ENCODE peak calls at places on chromosomes 11 and 22, in nine cellular contexts. One of them, this sample, is unnamed.

GRCh38 chr11:79616392-79616831 is 175.6 kb upstream of the TENM4 start:
- DNase-seq in uterus: no peak
- DNase-seq in germinal center: no peak
- DNase-seq in aorta: no peak
- DNase-seq in NCI-H82: no peak
- DNase-seq in NCI-H345: no peak
- DNase-seq in T-helper 1 cell: no peak
- DNase-seq in stimulated activated effector memory CD8-positive, alpha-beta T cell treated with anti-CD3 and anti-CD28 coated beads, Interleukin-12 subunit alpha, Interleukin-12 subunit beta, amount 100 ng/mL, for 72 hours: no peak
- DNase-seq in retina: no peak
- DNase-seq in this sample: no peak

GRCh38 chr11:46055371-46055770 is 65.9 kb downstream of the PHF21A start:
- DNase-seq in uterus: no peak
- DNase-seq in germinal center: no peak
- DNase-seq in aorta: no peak
- DNase-seq in NCI-H82: no peak
- DNase-seq in NCI-H345: no peak
- DNase-seq in T-helper 1 cell: no peak
- DNase-seq in stimulated activated effector memory CD8-positive, alpha-beta T cell treated with anti-CD3 and anti-CD28 coated beads, Interleukin-12 subunit alpha, Interleukin-12 subunit beta, amount 100 ng/mL, for 72 hours: no peak
- DNase-seq in retina: no peak
- DNase-seq in this sample: no peak

GRCh38 chr11:109424893-109425292 is 2.9 kb downstream of the C11orf87 start:
- DNase-seq in uterus: no peak
- DNase-seq in germinal center: no peak
- DNase-seq in aorta: no peak
- DNase-seq in NCI-H82: no peak
- DNase-seq in NCI-H345: no peak
- DNase-seq in T-helper 1 cell: no peak
- DNase-seq in stimulated activated effector memory CD8-positive, alpha-beta T cell treated with anti-CD3 and anti-CD28 coated beads, Interleukin-12 subunit alpha, Interleukin-12 subunit beta, amount 100 ng/mL, for 72 hours: no peak
- DNase-seq in retina: peak; percentile 9
- DNase-seq in this sample: no peak

GRCh38 chr11:15883349-15883961 is 472.9 kb downstream of the SOX6 start:
- DNase-seq in uterus: no peak
- DNase-seq in germinal center: no peak
- DNase-seq in aorta: no peak
- DNase-seq in NCI-H82: no peak
- DNase-seq in NCI-H345: no peak
- DNase-seq in T-helper 1 cell: no peak
- DNase-seq in stimulated activated effector memory CD8-positive, alpha-beta T cell treated with anti-CD3 and anti-CD28 coated beads, Interleukin-12 subunit alpha, Interleukin-12 subunit beta, amount 100 ng/mL, for 72 hours: no peak
- DNase-seq in retina: no peak
- DNase-seq in this sample: no peak

GRCh38 chr11:1242289-1242688 is 19.4 kb downstream of the MUC5B start:
- DNase-seq in uterus: no peak
- DNase-seq in germinal center: no peak
- DNase-seq in aorta: no peak
- DNase-seq in NCI-H82: no peak
- DNase-seq in NCI-H345: no peak
- DNase-seq in T-helper 1 cell: no peak
- DNase-seq in stimulated activated effector memory CD8-positive, alpha-beta T cell treated with anti-CD3 and anti-CD28 coated beads, Interleukin-12 subunit alpha, Interleukin-12 subunit beta, amount 100 ng/mL, for 72 hours: no peak
- DNase-seq in retina: no peak
- DNase-seq in this sample: no peak

GRCh38 chr11:116733959-116734517 is 38.7 kb downstream of the BUD13 start:
- DNase-seq in uterus: no peak
- DNase-seq in germinal center: no peak
- DNase-seq in aorta: no peak
- DNase-seq in NCI-H82: no peak
- DNase-seq in NCI-H345: no peak
- DNase-seq in T-helper 1 cell: no peak
- DNase-seq in stimulated activated effector memory CD8-positive, alpha-beta T cell treated with anti-CD3 and anti-CD28 coated beads, Interleukin-12 subunit alpha, Interleukin-12 subunit beta, amount 100 ng/mL, for 72 hours: no peak
- DNase-seq in retina: no peak
- DNase-seq in this sample: no peak

GRCh38 chr11:113034591-113034990 is 73.4 kb downstream of the NCAM1 start:
- DNase-seq in uterus: no peak
- DNase-seq in germinal center: no peak
- DNase-seq in aorta: no peak
- DNase-seq in NCI-H82: no peak
- DNase-seq in NCI-H345: no peak
- DNase-seq in T-helper 1 cell: no peak
- DNase-seq in stimulated activated effector memory CD8-positive, alpha-beta T cell treated with anti-CD3 and anti-CD28 coated beads, Interleukin-12 subunit alpha, Interleukin-12 subunit beta, amount 100 ng/mL, for 72 hours: no peak
- DNase-seq in retina: no peak
- DNase-seq in this sample: no peak

GRCh38 chr11:134610116-134610910 is 198.3 kb upstream of the B3GAT1 start:
- DNase-seq in uterus: no peak
- DNase-seq in germinal center: no peak
- DNase-seq in aorta: no peak
- DNase-seq in NCI-H82: no peak
- DNase-seq in NCI-H345: no peak
- DNase-seq in T-helper 1 cell: no peak
- DNase-seq in stimulated activated effector memory CD8-positive, alpha-beta T cell treated with anti-CD3 and anti-CD28 coated beads, Interleukin-12 subunit alpha, Interleukin-12 subunit beta, amount 100 ng/mL, for 72 hours: no peak
- DNase-seq in retina: peak; percentile 39
- DNase-seq in this sample: no peak

GRCh38 chr11:62151737-62152102 is 27.9 kb downstream of the INCENP start:
- DNase-seq in uterus: no peak
- DNase-seq in germinal center: no peak
- DNase-seq in aorta: peak; percentile 41
- DNase-seq in NCI-H82: no peak
- DNase-seq in NCI-H345: no peak
- DNase-seq in T-helper 1 cell: no peak
- DNase-seq in stimulated activated effector memory CD8-positive, alpha-beta T cell treated with anti-CD3 and anti-CD28 coated beads, Interleukin-12 subunit alpha, Interleukin-12 subunit beta, amount 100 ng/mL, for 72 hours: no peak
- DNase-seq in retina: no peak
- DNase-seq in this sample: no peak

GRCh38 chr11:70734379-70734778 is 336.1 kb downstream of the CTTN start:
- DNase-seq in uterus: no peak
- DNase-seq in germinal center: no peak
- DNase-seq in aorta: peak; percentile 29
- DNase-seq in NCI-H82: no peak
- DNase-seq in NCI-H345: no peak
- DNase-seq in T-helper 1 cell: no peak
- DNase-seq in stimulated activated effector memory CD8-positive, alpha-beta T cell treated with anti-CD3 and anti-CD28 coated beads, Interleukin-12 subunit alpha, Interleukin-12 subunit beta, amount 100 ng/mL, for 72 hours: no peak
- DNase-seq in retina: no peak
- DNase-seq in this sample: no peak

GRCh38 chr22:28607710-28608109 is 71.9 kb downstream of the TTC28 start:
- DNase-seq in uterus: no peak
- DNase-seq in germinal center: no peak
- DNase-seq in aorta: no peak
- DNase-seq in NCI-H82: no peak
- DNase-seq in NCI-H345: no peak
- DNase-seq in T-helper 1 cell: no peak
- DNase-seq in stimulated activated effector memory CD8-positive, alpha-beta T cell treated with anti-CD3 and anti-CD28 coated beads, Interleukin-12 subunit alpha, Interleukin-12 subunit beta, amount 100 ng/mL, for 72 hours: no peak
- DNase-seq in retina: no peak
- DNase-seq in this sample: no peak

GRCh38 chr11:12909866-12910265 is 99.2 kb upstream of the RASSF10 start:
- DNase-seq in uterus: no peak
- DNase-seq in germinal center: no peak
- DNase-seq in aorta: no peak
- DNase-seq in NCI-H82: no peak
- DNase-seq in NCI-H345: no peak
- DNase-seq in T-helper 1 cell: no peak
- DNase-seq in stimulated activated effector memory CD8-positive, alpha-beta T cell treated with anti-CD3 and anti-CD28 coated beads, Interleukin-12 subunit alpha, Interleukin-12 subunit beta, amount 100 ng/mL, for 72 hours: no peak
- DNase-seq in retina: peak; percentile 27
- DNase-seq in this sample: no peak

GRCh38 chr11:132977241-132977640 is 555.1 kb downstream of the OPCML start:
- DNase-seq in uterus: no peak
- DNase-seq in germinal center: no peak
- DNase-seq in aorta: no peak
- DNase-seq in NCI-H82: no peak
- DNase-seq in NCI-H345: peak; percentile 52
- DNase-seq in T-helper 1 cell: no peak
- DNase-seq in stimulated activated effector memory CD8-positive, alpha-beta T cell treated with anti-CD3 and anti-CD28 coated beads, Interleukin-12 subunit alpha, Interleukin-12 subunit beta, amount 100 ng/mL, for 72 hours: no peak
- DNase-seq in retina: no peak
- DNase-seq in this sample: no peak

GRCh38 chr22:23789121-23789520 is 2.4 kb downstream of the SMARCB1 start:
- DNase-seq in uterus: no peak
- DNase-seq in germinal center: no peak
- DNase-seq in aorta: no peak
- DNase-seq in NCI-H82: no peak
- DNase-seq in NCI-H345: peak; percentile 71
- DNase-seq in T-helper 1 cell: no peak
- DNase-seq in stimulated activated effector memory CD8-positive, alpha-beta T cell treated with anti-CD3 and anti-CD28 coated beads, Interleukin-12 subunit alpha, Interleukin-12 subunit beta, amount 100 ng/mL, for 72 hours: no peak
- DNase-seq in retina: no peak
- DNase-seq in this sample: no peak

GRCh38 chr11:75346912-75347647 is 4.4 kb downstream of the ARRB1 start:
- DNase-seq in uterus: peak; percentile 44
- DNase-seq in germinal center: no peak
- DNase-seq in aorta: peak; percentile 75
- DNase-seq in NCI-H82: no peak
- DNase-seq in NCI-H345: no peak
- DNase-seq in T-helper 1 cell: no peak
- DNase-seq in stimulated activated effector memory CD8-positive, alpha-beta T cell treated with anti-CD3 and anti-CD28 coated beads, Interleukin-12 subunit alpha, Interleukin-12 subunit beta, amount 100 ng/mL, for 72 hours: no peak
- DNase-seq in retina: no peak
- DNase-seq in this sample: peak; percentile 51

GRCh38 chr11:11849127-11849746 is 7.5 kb downstream of the USP47 start:
- DNase-seq in uterus: peak; percentile 51
- DNase-seq in germinal center: peak; percentile 42
- DNase-seq in aorta: no peak
- DNase-seq in NCI-H82: peak; percentile 76
- DNase-seq in NCI-H345: peak; percentile 62
- DNase-seq in T-helper 1 cell: peak; percentile 61
- DNase-seq in stimulated activated effector memory CD8-positive, alpha-beta T cell treated with anti-CD3 and anti-CD28 coated beads, Interleukin-12 subunit alpha, Interleukin-12 subunit beta, amount 100 ng/mL, for 72 hours: peak; percentile 68
- DNase-seq in retina: peak; percentile 55
- DNase-seq in this sample: no peak

GRCh38 chr11:1727088-1727690 is 23.2 kb downstream of the IFITM10 start:
- DNase-seq in uterus: no peak
- DNase-seq in germinal center: no peak
- DNase-seq in aorta: no peak
- DNase-seq in NCI-H82: no peak
- DNase-seq in NCI-H345: no peak
- DNase-seq in T-helper 1 cell: no peak
- DNase-seq in stimulated activated effector memory CD8-positive, alpha-beta T cell treated with anti-CD3 and anti-CD28 coated beads, Interleukin-12 subunit alpha, Interleukin-12 subunit beta, amount 100 ng/mL, for 72 hours: no peak
- DNase-seq in retina: no peak
- DNase-seq in this sample: no peak

GRCh38 chr11:125300791-125301218 is 136.3 kb downstream of the PKNOX2 start:
- DNase-seq in uterus: no peak
- DNase-seq in germinal center: no peak
- DNase-seq in aorta: peak; percentile 74
- DNase-seq in NCI-H82: no peak
- DNase-seq in NCI-H345: no peak
- DNase-seq in T-helper 1 cell: no peak
- DNase-seq in stimulated activated effector memory CD8-positive, alpha-beta T cell treated with anti-CD3 and anti-CD28 coated beads, Interleukin-12 subunit alpha, Interleukin-12 subunit beta, amount 100 ng/mL, for 72 hours: no peak
- DNase-seq in retina: no peak
- DNase-seq in this sample: no peak

GRCh38 chr11:117690484-117691205 is 106.4 kb downstream of the DSCAML1 start:
- DNase-seq in uterus: no peak
- DNase-seq in germinal center: no peak
- DNase-seq in aorta: no peak
- DNase-seq in NCI-H82: no peak
- DNase-seq in NCI-H345: no peak
- DNase-seq in T-helper 1 cell: no peak
- DNase-seq in stimulated activated effector memory CD8-positive, alpha-beta T cell treated with anti-CD3 and anti-CD28 coated beads, Interleukin-12 subunit alpha, Interleukin-12 subunit beta, amount 100 ng/mL, for 72 hours: no peak
- DNase-seq in retina: no peak
- DNase-seq in this sample: no peak

GRCh38 chr11:1119282-1120146 is 38.2 kb upstream of the MUC5AC start:
- DNase-seq in uterus: no peak
- DNase-seq in germinal center: no peak
- DNase-seq in aorta: no peak
- DNase-seq in NCI-H82: no peak
- DNase-seq in NCI-H345: no peak
- DNase-seq in T-helper 1 cell: no peak
- DNase-seq in stimulated activated effector memory CD8-positive, alpha-beta T cell treated with anti-CD3 and anti-CD28 coated beads, Interleukin-12 subunit alpha, Interleukin-12 subunit beta, amount 100 ng/mL, for 72 hours: no peak
- DNase-seq in retina: no peak
- DNase-seq in this sample: no peak

GRCh38 chr11:75078233-75078632 is 18.4 kb downstream of the OR2AT4 start:
- DNase-seq in uterus: no peak
- DNase-seq in germinal center: no peak
- DNase-seq in aorta: no peak
- DNase-seq in NCI-H82: no peak
- DNase-seq in NCI-H345: no peak
- DNase-seq in T-helper 1 cell: no peak
- DNase-seq in stimulated activated effector memory CD8-positive, alpha-beta T cell treated with anti-CD3 and anti-CD28 coated beads, Interleukin-12 subunit alpha, Interleukin-12 subunit beta, amount 100 ng/mL, for 72 hours: no peak
- DNase-seq in retina: no peak
- DNase-seq in this sample: no peak

GRCh38 chr11:20459865-20460264 is 72.3 kb downstream of the PRMT3 start:
- DNase-seq in uterus: no peak
- DNase-seq in germinal center: no peak
- DNase-seq in aorta: no peak
- DNase-seq in NCI-H82: no peak
- DNase-seq in NCI-H345: no peak
- DNase-seq in T-helper 1 cell: no peak
- DNase-seq in stimulated activated effector memory CD8-positive, alpha-beta T cell treated with anti-CD3 and anti-CD28 coated beads, Interleukin-12 subunit alpha, Interleukin-12 subunit beta, amount 100 ng/mL, for 72 hours: no peak
- DNase-seq in retina: no peak
- DNase-seq in this sample: no peak

GRCh38 chr22:38314140-38314991 is 2.9 kb downstream of the CSNK1E start:
- DNase-seq in uterus: no peak
- DNase-seq in germinal center: peak; percentile 30
- DNase-seq in aorta: no peak
- DNase-seq in NCI-H82: no peak
- DNase-seq in NCI-H345: no peak
- DNase-seq in T-helper 1 cell: no peak
- DNase-seq in stimulated activated effector memory CD8-positive, alpha-beta T cell treated with anti-CD3 and anti-CD28 coated beads, Interleukin-12 subunit alpha, Interleukin-12 subunit beta, amount 100 ng/mL, for 72 hours: no peak
- DNase-seq in retina: peak; percentile 67
- DNase-seq in this sample: no peak

GRCh38 chr22:45997077-45997774 is 20.3 kb upstream of the WNT7B start:
- DNase-seq in uterus: peak; percentile 88
- DNase-seq in germinal center: no peak
- DNase-seq in aorta: peak; percentile 96
- DNase-seq in NCI-H82: peak; percentile 53
- DNase-seq in NCI-H345: peak; percentile 51
- DNase-seq in T-helper 1 cell: no peak
- DNase-seq in stimulated activated effector memory CD8-positive, alpha-beta T cell treated with anti-CD3 and anti-CD28 coated beads, Interleukin-12 subunit alpha, Interleukin-12 subunit beta, amount 100 ng/mL, for 72 hours: no peak
- DNase-seq in retina: peak; percentile 49
- DNase-seq in this sample: peak; percentile 79

GRCh38 chr22:36009085-36009484 is 19.5 kb downstream of the RBFOX2 start:
- DNase-seq in uterus: no peak
- DNase-seq in germinal center: no peak
- DNase-seq in aorta: no peak
- DNase-seq in NCI-H82: no peak
- DNase-seq in NCI-H345: no peak
- DNase-seq in T-helper 1 cell: no peak
- DNase-seq in stimulated activated effector memory CD8-positive, alpha-beta T cell treated with anti-CD3 and anti-CD28 coated beads, Interleukin-12 subunit alpha, Interleukin-12 subunit beta, amount 100 ng/mL, for 72 hours: no peak
- DNase-seq in retina: no peak
- DNase-seq in this sample: no peak

GRCh38 chr22:47327241-47327640 is 564.8 kb downstream of the TBC1D22A start:
- DNase-seq in uterus: no peak
- DNase-seq in germinal center: no peak
- DNase-seq in aorta: no peak
- DNase-seq in NCI-H82: no peak
- DNase-seq in NCI-H345: no peak
- DNase-seq in T-helper 1 cell: no peak
- DNase-seq in stimulated activated effector memory CD8-positive, alpha-beta T cell treated with anti-CD3 and anti-CD28 coated beads, Interleukin-12 subunit alpha, Interleukin-12 subunit beta, amount 100 ng/mL, for 72 hours: no peak
- DNase-seq in retina: no peak
- DNase-seq in this sample: no peak

GRCh38 chr22:46513908-46514550 is 23.4 kb downstream of the CELSR1 start:
- DNase-seq in uterus: no peak
- DNase-seq in germinal center: no peak
- DNase-seq in aorta: no peak
- DNase-seq in NCI-H82: no peak
- DNase-seq in NCI-H345: no peak
- DNase-seq in T-helper 1 cell: no peak
- DNase-seq in stimulated activated effector memory CD8-positive, alpha-beta T cell treated with anti-CD3 and anti-CD28 coated beads, Interleukin-12 subunit alpha, Interleukin-12 subunit beta, amount 100 ng/mL, for 72 hours: no peak
- DNase-seq in retina: no peak
- DNase-seq in this sample: no peak

GRCh38 chr11:65539401-65540289 is 14.8 kb downstream of the SCYL1 start:
- DNase-seq in uterus: peak; percentile 42
- DNase-seq in germinal center: peak; percentile 85
- DNase-seq in aorta: no peak
- DNase-seq in NCI-H82: no peak
- DNase-seq in NCI-H345: no peak
- DNase-seq in T-helper 1 cell: no peak
- DNase-seq in stimulated activated effector memory CD8-positive, alpha-beta T cell treated with anti-CD3 and anti-CD28 coated beads, Interleukin-12 subunit alpha, Interleukin-12 subunit beta, amount 100 ng/mL, for 72 hours: no peak
- DNase-seq in retina: peak; percentile 57
- DNase-seq in this sample: no peak

GRCh38 chr11:2268911-2269600 is 1.3 kb downstream of the ASCL2 start:
- DNase-seq in uterus: peak; percentile 49
- DNase-seq in germinal center: peak; percentile 69
- DNase-seq in aorta: peak; percentile 81
- DNase-seq in NCI-H82: no peak
- DNase-seq in NCI-H345: no peak
- DNase-seq in T-helper 1 cell: no peak
- DNase-seq in stimulated activated effector memory CD8-positive, alpha-beta T cell treated with anti-CD3 and anti-CD28 coated beads, Interleukin-12 subunit alpha, Interleukin-12 subunit beta, amount 100 ng/mL, for 72 hours: peak; percentile 85
- DNase-seq in retina: peak; percentile 60
- DNase-seq in this sample: no peak

This sample was measured in DMS 273 treated with DMSO at 0.1 percent for 48 hours.